ENCODE peak calls at places on chromosome 20, in six cellular contexts. W is PC-3; M is pancreas; D is adrenal gland; C is cardiac muscle cell; F is CD8-positive, alpha-beta T cell. Z is an unnamed sample.

GRCh38 chr20:12252793-12253192 is 335.1 kb downstream of the BTBD3 start:
- DNase-seq in W (no peak), D (no peak), M (no peak), F (no peak), C (peak; percentile 32), Z (no peak)

GRCh38 chr20:50338479-50339195 is 148.0 kb downstream of the CEBPB start:
- DNase-seq in W (no peak), D (peak; percentile 42), F (no peak), C (peak; percentile 37), M (no peak), Z (no peak)

GRCh38 chr20:20520776-20521175 is 152.9 kb downstream of the INSM1 start:
- DNase-seq in D (no peak), M (no peak), C (peak; percentile 6), F (no peak), W (peak; percentile 87), Z (no peak)

GRCh38 chr20:40390654-40391053 is 298.4 kb downstream of the MAFB start:
- DNase-seq in W (no peak), C (no peak), F (no peak), D (no peak), M (no peak), Z (no peak)

GRCh38 chr20:48275737-48276342 is 490.6 kb upstream of the SULF2 start:
- DNase-seq in F (no peak), M (no peak), W (no peak), C (peak; percentile 37), D (no peak), Z (no peak)

GRCh38 chr20:4014031-4014474 is 1.3 kb downstream of the RNF24 start:
- DNase-seq in D (peak; percentile 61), C (peak; percentile 86), F (no peak), W (peak; percentile 97), M (peak; percentile 66), Z (no peak)

GRCh38 chr20:20711413-20711812 is 1.0 kb downstream of the RALGAPA2 start:
- DNase-seq in M (peak; percentile 19), W (no peak), F (no peak), C (no peak), D (no peak), Z (peak; percentile 0)

GRCh38 chr20:50992336-50992732 is 30.6 kb downstream of the KCNG1 start:
- DNase-seq in M (no peak), F (no peak), W (no peak), C (no peak), D (no peak), Z (no peak)

GRCh38 chr20:5078399-5078958 is 41.3 kb downstream of the PCNA start:
- DNase-seq in D (peak; percentile 67), M (no peak), W (peak; percentile 33), C (peak; percentile 48), F (peak; percentile 62), Z (peak; percentile 56)

GRCh38 chr20:25033250-25033940 is 24.5 kb downstream of the ACSS1 start:
- DNase-seq in M (no peak), D (no peak), W (no peak), F (no peak), C (no peak), Z (no peak)

GRCh38 chr20:25014816-25015215 is 22.3 kb upstream of the APMAP start:
- DNase-seq in D (no peak), M (peak; percentile 4), F (no peak), W (no peak), C (no peak), Z (no peak)

GRCh38 chr20:24495266-24495665 is 25.8 kb downstream of the SYNDIG1 start:
- DNase-seq in W (no peak), F (no peak), C (no peak), D (no peak), M (no peak), Z (no peak)

GRCh38 chr20:37276494-37277252 is 12.8 kb upstream of the MANBAL start:
- DNase-seq in F (no peak), W (peak; percentile 28), D (peak; percentile 87), C (peak; percentile 87), M (peak; percentile 55), Z (no peak)

GRCh38 chr20:2084703-2085102 is 16.9 kb upstream of the STK35 start:
- DNase-seq in D (no peak), F (no peak), M (no peak), W (no peak), C (peak; percentile 63), Z (no peak)

GRCh38 chr20:22248052-22248667 is 336.2 kb downstream of the FOXA2 start:
- DNase-seq in C (peak; percentile 0), M (no peak), F (no peak), W (peak; percentile 43), D (peak; percentile 19), Z (no peak)

GRCh38 chr20:47770931-47771330 is 14.3 kb downstream of the SULF2 start:
- DNase-seq in D (no peak), W (no peak), M (no peak), F (no peak), C (no peak), Z (no peak)

GRCh38 chr20:44098256-44098630 is 88.7 kb downstream of the JPH2 start:
- DNase-seq in C (no peak), W (no peak), F (no peak), D (no peak), M (no peak), Z (no peak)

GRCh38 chr20:23050847-23051627 is 1.6 kb upstream of the THBD start:
- DNase-seq in M (peak; percentile 17), D (peak; percentile 67), F (no peak), W (peak; percentile 70), C (peak; percentile 92), Z (no peak)

GRCh38 chr20:47544852-47545251 is 43.2 kb downstream of the NCOA3 start:
- DNase-seq in C (peak; percentile 30), W (no peak), D (no peak), M (no peak), F (no peak), Z (no peak)

GRCh38 chr20:22977047-22977785 is 57.9 kb upstream of the SSTR4 start:
- DNase-seq in C (no peak), F (no peak), W (no peak), M (no peak), D (peak; percentile 78), Z (no peak)

GRCh38 chr20:58595167-58595566 is 55.9 kb upstream of the STX16 start:
- DNase-seq in M (no peak), D (no peak), C (no peak), W (peak; percentile 13), F (no peak), Z (no peak)

GRCh38 chr20:52305029-52305645 is 113.6 kb upstream of the ZFP64 start:
- DNase-seq in C (peak; percentile 16), W (peak; percentile 24), D (no peak), M (no peak), F (no peak), Z (no peak)

GRCh38 chr20:57693002-57693582 is 16.7 kb downstream of the PMEPA1 start:
- DNase-seq in M (peak; percentile 66), C (no peak), D (no peak), F (no peak), W (peak; percentile 100), Z (no peak)

GRCh38 chr20:35663516-35663812 is 1.2 kb downstream of the CPNE1 start:
- DNase-seq in M (no peak), D (no peak), F (no peak), W (peak; percentile 47), C (no peak), Z (no peak)

GRCh38 chr20:15922556-15922955 is 650.7 kb downstream of the KIF16B start:
- DNase-seq in C (no peak), F (no peak), M (no peak), W (no peak), D (no peak), Z (no peak)

GRCh38 chr20:15925376-15925775 is 647.9 kb downstream of the KIF16B start:
- DNase-seq in M (no peak), C (no peak), D (no peak), F (no peak), W (no peak), Z (no peak)

GRCh38 chr20:15919118-15919517 is 654.1 kb downstream of the KIF16B start:
- DNase-seq in D (no peak), C (no peak), F (no peak), M (no peak), W (no peak), Z (no peak)

GRCh38 chr20:15924556-15924955 is 648.7 kb downstream of the KIF16B start:
- DNase-seq in W (no peak), C (no peak), F (no peak), D (no peak), M (no peak), Z (no peak)

DNA sequence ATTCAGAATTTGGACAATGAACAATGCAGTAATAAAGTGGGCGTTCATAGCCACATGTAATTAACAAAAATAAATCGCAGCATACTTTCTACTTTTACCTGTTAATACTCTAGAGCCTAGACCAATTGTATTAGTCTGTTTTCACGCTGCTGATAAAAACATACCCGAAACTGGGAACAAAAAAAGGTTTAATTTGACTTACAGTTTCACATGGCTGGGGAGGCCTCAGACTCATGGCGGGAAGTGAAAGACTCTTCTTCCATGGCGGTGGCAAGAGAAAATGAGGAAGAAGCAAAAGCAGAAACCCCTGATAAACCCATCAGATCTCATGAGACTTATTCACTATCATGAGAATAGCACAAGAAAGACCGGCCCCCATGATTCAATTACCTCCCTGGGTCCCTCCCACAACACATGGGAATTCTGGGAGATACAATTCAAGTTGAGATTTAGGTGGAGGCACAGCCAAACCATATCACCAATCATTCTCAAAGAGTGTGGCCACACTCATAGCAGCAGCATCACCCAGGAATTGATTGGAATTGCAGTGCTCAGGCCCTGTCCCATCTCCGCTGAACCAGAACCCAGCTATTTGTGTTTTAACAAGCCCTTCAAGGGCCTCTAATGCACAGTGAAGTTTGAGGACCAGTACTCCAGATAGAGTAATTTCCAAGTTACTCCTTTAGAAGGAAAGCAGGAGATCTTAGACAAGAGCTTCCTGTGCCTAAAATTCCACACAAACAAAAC is 650.0 kb downstream of the KIF16B start:
- DNase-seq in M (no peak), F (no peak), C (no peak), D (no peak), W (no peak), Z (no peak)
- H3K4me3 ChIP-seq in M (no peak overlapping the region), F (no peak overlapping the region), C (no peak overlapping the region), D (no peak overlapping the region), W (no peak overlapping the region), Z (no peak overlapping the region)

GRCh38 chr20:63202021-63202420 is 13.9 kb downstream of the YTHDF1 start:
- DNase-seq in W (no peak), C (no peak), M (no peak), F (no peak), D (no peak), Z (no peak)
- H3K27ac ChIP-seq in W (no peak overlapping the region), C (no peak overlapping the region), M (no peak overlapping the region), F (no peak overlapping the region), D (no peak overlapping the region), Z (no peak overlapping the region)

DNA sequence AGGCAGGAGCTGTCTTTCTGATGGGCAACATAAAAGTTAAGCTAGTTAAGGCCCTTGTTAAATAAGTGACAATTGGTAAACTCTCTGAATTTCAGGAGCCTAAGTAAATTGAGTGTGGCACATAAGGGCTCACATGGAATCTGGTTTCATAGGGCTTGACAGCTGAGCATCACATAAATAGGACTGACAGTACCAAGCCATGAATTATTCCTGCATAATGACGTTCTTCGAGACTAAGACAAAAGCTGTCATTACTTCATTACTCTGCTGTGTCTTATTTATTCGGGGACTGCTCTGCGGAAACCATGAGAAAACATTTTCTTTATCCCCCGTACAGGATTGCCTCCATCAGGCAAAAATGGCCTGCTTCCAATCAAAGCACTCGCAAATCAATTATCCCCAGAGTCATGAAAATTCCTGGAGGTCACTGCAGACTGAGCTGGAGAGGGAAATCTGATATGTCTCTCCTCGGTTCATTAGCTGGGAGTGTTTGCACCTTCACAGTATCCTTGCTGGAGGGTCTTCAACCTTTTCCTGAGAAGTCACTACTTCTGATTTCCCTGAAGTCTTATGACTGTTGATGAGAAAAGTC is 311.4 kb downstream of the CDH26 start:
- DNase-seq in M (no peak), W (no peak), F (no peak), C (no peak), D (no peak), Z (no peak)
- H3K27me3 ChIP-seq in M (no peaks in the 10 kb centered on the region), W (no peaks in the 10 kb centered on the region), F (no peaks in the 10 kb centered on the region), C (no peaks in the 10 kb centered on the region), D (no peaks in the 10 kb centered on the region), Z (no peaks in the 10 kb centered on the region)

GRCh38 chr20:46400828-46401477 is 5.5 kb downstream of the ELMO2 start:
- DNase-seq in W (peak; percentile 20), M (no peak), D (no peak), C (peak; percentile 45), F (no peak), Z (peak; percentile 16)
- H3K4me3 ChIP-seq in W (no peak overlapping the region), M (no peak overlapping the region), D (no peak overlapping the region), C (no peak overlapping the region), F (peak overlapping the region; percentile 2), Z (peak overlapping the region; percentile 27)